ENCODE peak calls at places on chromosomes 1 and 21, in seven cellular contexts. One of them, this sample, is unnamed. For H3K4me1, the result is how much of the 10 kb centered on the place peaks cover.

GRCh38 chr1:31753623-31754349 is 10.4 kb downstream of the ADGRB2 start:
- DNase-seq in stomach: peak
- DNase-seq in ovary: peak
- DNase-seq in endodermal cell: no peak
- DNase-seq in right lobe of liver: peak
- DNase-seq in mesenchymal stem cell: no peak
- DNase-seq in CD8-positive, alpha-beta T cell: no peak
- DNase-seq in this sample: peak

GRCh38 chr1:83704350-83704749 is 294.6 kb downstream of the TTLL7 start:
- DNase-seq in mesenchymal stem cell: no peak
- DNase-seq in CD8-positive, alpha-beta T cell: no peak
- DNase-seq in ovary: no peak
- DNase-seq in right lobe of liver: no peak
- DNase-seq in stomach: no peak
- DNase-seq in endodermal cell: no peak
- DNase-seq in this sample: no peak

GRCh38 chr1:65687435-65688214 is 105.1 kb upstream of the PDE4B start:
- DNase-seq in stomach: peak
- DNase-seq in CD8-positive, alpha-beta T cell: peak
- DNase-seq in endodermal cell: peak
- DNase-seq in ovary: peak
- DNase-seq in right lobe of liver: peak
- DNase-seq in mesenchymal stem cell: peak
- DNase-seq in this sample: peak

GRCh38 chr1:244651956-244652698 is 799 bp upstream of the DESI2 start:
- DNase-seq in mesenchymal stem cell: no peak
- DNase-seq in ovary: no peak
- DNase-seq in right lobe of liver: no peak
- DNase-seq in CD8-positive, alpha-beta T cell: no peak
- DNase-seq in endodermal cell: no peak
- DNase-seq in stomach: no peak
- DNase-seq in this sample: no peak

GRCh38 chr1:58861076-58861475 is 77.2 kb upstream of the JUN start:
- DNase-seq in mesenchymal stem cell: no peak
- DNase-seq in CD8-positive, alpha-beta T cell: no peak
- DNase-seq in ovary: no peak
- DNase-seq in stomach: no peak
- DNase-seq in endodermal cell: no peak
- DNase-seq in right lobe of liver: no peak
- DNase-seq in this sample: no peak

GRCh38 chr1:224500802-224501201 is 66.2 kb upstream of the WDR26 start:
- DNase-seq in mesenchymal stem cell: no peak
- DNase-seq in right lobe of liver: no peak
- DNase-seq in CD8-positive, alpha-beta T cell: no peak
- DNase-seq in stomach: no peak
- DNase-seq in endodermal cell: no peak
- DNase-seq in ovary: no peak
- DNase-seq in this sample: no peak

GRCh38 chr21:25409992-25410391 is 197.3 kb downstream of the MRPL39 start:
- DNase-seq in CD8-positive, alpha-beta T cell: no peak
- DNase-seq in mesenchymal stem cell: no peak
- DNase-seq in stomach: no peak
- DNase-seq in right lobe of liver: no peak
- DNase-seq in ovary: no peak
- DNase-seq in endodermal cell: no peak
- DNase-seq in this sample: no peak

GRCh38 chr1:183914283-183914682 is 109.4 kb downstream of the RGL1 start:
- DNase-seq in right lobe of liver: no peak
- DNase-seq in ovary: no peak
- DNase-seq in endodermal cell: no peak
- DNase-seq in mesenchymal stem cell: peak
- DNase-seq in CD8-positive, alpha-beta T cell: no peak
- DNase-seq in stomach: no peak
- DNase-seq in this sample: no peak

GRCh38 chr21:44513389-44514217 is 26.4 kb downstream of the KRTAP10-1 start:
- DNase-seq in mesenchymal stem cell: no peak
- DNase-seq in CD8-positive, alpha-beta T cell: no peak
- DNase-seq in stomach: no peak
- DNase-seq in ovary: no peak
- DNase-seq in endodermal cell: no peak
- DNase-seq in right lobe of liver: no peak
- DNase-seq in this sample: no peak

GRCh38 chr1:241627453-241628329 is 12.5 kb downstream of the CHML start:
- DNase-seq in mesenchymal stem cell: peak
- DNase-seq in right lobe of liver: no peak
- DNase-seq in stomach: no peak
- DNase-seq in endodermal cell: no peak
- DNase-seq in CD8-positive, alpha-beta T cell: peak
- DNase-seq in ovary: no peak
- DNase-seq in this sample: no peak

GRCh38 chr1:222339371-222339947 is 208.4 kb downstream of the HHIPL2 start:
- DNase-seq in CD8-positive, alpha-beta T cell: no peak
- DNase-seq in endodermal cell: no peak
- DNase-seq in mesenchymal stem cell: no peak
- DNase-seq in stomach: no peak
- DNase-seq in ovary: no peak
- DNase-seq in right lobe of liver: no peak
- DNase-seq in this sample: no peak

GRCh38 chr1:108592030-108592759 is 32.3 kb downstream of the EEIG2 start:
- DNase-seq in endodermal cell: no peak
- DNase-seq in stomach: no peak
- DNase-seq in CD8-positive, alpha-beta T cell: no peak
- DNase-seq in mesenchymal stem cell: peak
- DNase-seq in ovary: no peak
- DNase-seq in right lobe of liver: no peak
- DNase-seq in this sample: no peak

GRCh38 chr1:207282049-207282448 is 39.4 kb upstream of the CD55 start:
- DNase-seq in stomach: no peak
- DNase-seq in ovary: no peak
- DNase-seq in endodermal cell: no peak
- DNase-seq in CD8-positive, alpha-beta T cell: no peak
- DNase-seq in mesenchymal stem cell: peak
- DNase-seq in right lobe of liver: no peak
- DNase-seq in this sample: no peak

GRCh38 chr1:218463194-218464156 is 118.3 kb downstream of the TGFB2 start:
- DNase-seq in mesenchymal stem cell: peak
- DNase-seq in ovary: peak
- DNase-seq in stomach: no peak
- DNase-seq in CD8-positive, alpha-beta T cell: no peak
- DNase-seq in endodermal cell: no peak
- DNase-seq in right lobe of liver: peak
- DNase-seq in this sample: peak

GRCh38 chr21:32320726-32321125 is 22.1 kb downstream of the MRAP start:
- DNase-seq in stomach: no peak
- DNase-seq in mesenchymal stem cell: no peak
- DNase-seq in right lobe of liver: peak
- DNase-seq in ovary: no peak
- DNase-seq in CD8-positive, alpha-beta T cell: no peak
- DNase-seq in endodermal cell: no peak
- DNase-seq in this sample: no peak

GRCh38 chr1:221271696-221272095 is 392.5 kb downstream of the HLX start:
- DNase-seq in CD8-positive, alpha-beta T cell: no peak
- DNase-seq in right lobe of liver: no peak
- DNase-seq in ovary: no peak
- DNase-seq in stomach: no peak
- DNase-seq in endodermal cell: no peak
- DNase-seq in mesenchymal stem cell: no peak
- DNase-seq in this sample: no peak

GRCh38 chr21:21921410-21922232 is 923.4 kb downstream of the NCAM2 start:
- DNase-seq in ovary: no peak
- DNase-seq in mesenchymal stem cell: peak
- DNase-seq in endodermal cell: no peak
- DNase-seq in CD8-positive, alpha-beta T cell: no peak
- DNase-seq in right lobe of liver: no peak
- DNase-seq in stomach: no peak
- DNase-seq in this sample: no peak

GRCh38 chr1:230009611-230010313 is 57.3 kb upstream of the GALNT2 start:
- DNase-seq in mesenchymal stem cell: no peak
- DNase-seq in stomach: no peak
- DNase-seq in right lobe of liver: no peak
- DNase-seq in ovary: no peak
- DNase-seq in CD8-positive, alpha-beta T cell: no peak
- DNase-seq in endodermal cell: peak
- DNase-seq in this sample: no peak

GRCh38 chr1:225907341-225907740 is 16.7 kb downstream of the PYCR2 start:
- DNase-seq in mesenchymal stem cell: no peak
- DNase-seq in stomach: no peak
- DNase-seq in CD8-positive, alpha-beta T cell: no peak
- DNase-seq in ovary: no peak
- DNase-seq in right lobe of liver: no peak
- DNase-seq in endodermal cell: peak
- DNase-seq in this sample: peak

GRCh38 chr1:218164111-218164929 is 120.8 kb upstream of the RRP15 start:
- DNase-seq in endodermal cell: peak
- DNase-seq in mesenchymal stem cell: peak
- DNase-seq in CD8-positive, alpha-beta T cell: no peak
- DNase-seq in stomach: no peak
- DNase-seq in right lobe of liver: no peak
- DNase-seq in ovary: no peak
- DNase-seq in this sample: peak

GRCh38 chr1:155038602-155039307 is 5.1 kb downstream of the DCST1 start:
- DNase-seq in ovary: no peak
- DNase-seq in right lobe of liver: no peak
- DNase-seq in mesenchymal stem cell: peak
- DNase-seq in stomach: peak
- DNase-seq in endodermal cell: no peak
- DNase-seq in CD8-positive, alpha-beta T cell: no peak
- DNase-seq in this sample: no peak

GRCh38 chr1:150065184-150065871 is 2.2 kb upstream of the VPS45 start:
- DNase-seq in ovary: no peak
- DNase-seq in mesenchymal stem cell: peak
- DNase-seq in right lobe of liver: no peak
- DNase-seq in endodermal cell: no peak
- DNase-seq in CD8-positive, alpha-beta T cell: no peak
- DNase-seq in stomach: no peak
- DNase-seq in this sample: no peak

GRCh38 chr1:226123591-226124471 is 61.3 kb downstream of the H3-3A start:
- DNase-seq in CD8-positive, alpha-beta T cell: no peak
- DNase-seq in mesenchymal stem cell: no peak
- DNase-seq in ovary: no peak
- DNase-seq in stomach: peak
- DNase-seq in endodermal cell: peak
- DNase-seq in right lobe of liver: no peak
- DNase-seq in this sample: peak

GRCh38 chr1:201984446-201984845 is 2.0 kb downstream of the RNPEP start:
- DNase-seq in mesenchymal stem cell: no peak
- DNase-seq in stomach: no peak
- DNase-seq in endodermal cell: no peak
- DNase-seq in ovary: no peak
- DNase-seq in right lobe of liver: no peak
- DNase-seq in CD8-positive, alpha-beta T cell: no peak
- DNase-seq in this sample: no peak
- H3K4me3 ChIP-seq in mesenchymal stem cell: no peak
- H3K4me3 ChIP-seq in stomach: peak
- H3K4me3 ChIP-seq in endodermal cell: peak
- H3K4me3 ChIP-seq in ovary: no peak
- H3K4me3 ChIP-seq in right lobe of liver: no peak
- H3K4me3 ChIP-seq in CD8-positive, alpha-beta T cell: no peak
- H3K4me3 ChIP-seq in this sample: no peak

GRCh38 chr1:51072651-51073050 is 29.4 kb upstream of the C1orf185 start:
- DNase-seq in mesenchymal stem cell: no peak
- DNase-seq in ovary: no peak
- DNase-seq in CD8-positive, alpha-beta T cell: no peak
- DNase-seq in stomach: no peak
- DNase-seq in right lobe of liver: no peak
- DNase-seq in endodermal cell: no peak
- DNase-seq in this sample: no peak

GRCh38 chr1:51070640-51071039 is 31.4 kb upstream of the C1orf185 start:
- DNase-seq in CD8-positive, alpha-beta T cell: no peak
- DNase-seq in ovary: no peak
- DNase-seq in right lobe of liver: no peak
- DNase-seq in stomach: no peak
- DNase-seq in mesenchymal stem cell: no peak
- DNase-seq in endodermal cell: no peak
- DNase-seq in this sample: no peak

GRCh38 chr1:51072040-51072439 is 30.0 kb upstream of the C1orf185 start:
- DNase-seq in ovary: no peak
- DNase-seq in stomach: no peak
- DNase-seq in right lobe of liver: no peak
- DNase-seq in mesenchymal stem cell: no peak
- DNase-seq in endodermal cell: no peak
- DNase-seq in CD8-positive, alpha-beta T cell: no peak
- DNase-seq in this sample: no peak

GRCh38 chr1:51070011-51070410 is 32.0 kb upstream of the C1orf185 start:
- DNase-seq in CD8-positive, alpha-beta T cell: no peak
- DNase-seq in stomach: no peak
- DNase-seq in right lobe of liver: no peak
- DNase-seq in endodermal cell: no peak
- DNase-seq in ovary: no peak
- DNase-seq in mesenchymal stem cell: no peak
- DNase-seq in this sample: no peak

GRCh38 chr1:51071291-51071690 is 30.7 kb upstream of the C1orf185 start:
- DNase-seq in mesenchymal stem cell: no peak
- DNase-seq in stomach: no peak
- DNase-seq in ovary: no peak
- DNase-seq in CD8-positive, alpha-beta T cell: no peak
- DNase-seq in endodermal cell: no peak
- DNase-seq in right lobe of liver: no peak
- DNase-seq in this sample: no peak
- H3K4me1 ChIP-seq in mesenchymal stem cell: under half
- H3K4me1 ChIP-seq in stomach: under half
- H3K4me1 ChIP-seq in ovary: under half
- H3K4me1 ChIP-seq in CD8-positive, alpha-beta T cell: under half
- H3K4me1 ChIP-seq in endodermal cell: under half
- H3K4me1 ChIP-seq in right lobe of liver: under half
- H3K4me1 ChIP-seq in this sample: under half

GRCh38 chr1:14426854-14427253 is 171.6 kb upstream of the KAZN start:
- DNase-seq in mesenchymal stem cell: no peak
- DNase-seq in endodermal cell: no peak
- DNase-seq in CD8-positive, alpha-beta T cell: no peak
- DNase-seq in right lobe of liver: no peak
- DNase-seq in stomach: no peak
- DNase-seq in ovary: no peak
- DNase-seq in this sample: no peak
- H3K27ac ChIP-seq in mesenchymal stem cell: no peak
- H3K27ac ChIP-seq in endodermal cell: no peak
- H3K27ac ChIP-seq in CD8-positive, alpha-beta T cell: no peak
- H3K27ac ChIP-seq in right lobe of liver: no peak
- H3K27ac ChIP-seq in stomach: no peak
- H3K27ac ChIP-seq in ovary: no peak
- H3K27ac ChIP-seq in this sample: no peak

DNA sequence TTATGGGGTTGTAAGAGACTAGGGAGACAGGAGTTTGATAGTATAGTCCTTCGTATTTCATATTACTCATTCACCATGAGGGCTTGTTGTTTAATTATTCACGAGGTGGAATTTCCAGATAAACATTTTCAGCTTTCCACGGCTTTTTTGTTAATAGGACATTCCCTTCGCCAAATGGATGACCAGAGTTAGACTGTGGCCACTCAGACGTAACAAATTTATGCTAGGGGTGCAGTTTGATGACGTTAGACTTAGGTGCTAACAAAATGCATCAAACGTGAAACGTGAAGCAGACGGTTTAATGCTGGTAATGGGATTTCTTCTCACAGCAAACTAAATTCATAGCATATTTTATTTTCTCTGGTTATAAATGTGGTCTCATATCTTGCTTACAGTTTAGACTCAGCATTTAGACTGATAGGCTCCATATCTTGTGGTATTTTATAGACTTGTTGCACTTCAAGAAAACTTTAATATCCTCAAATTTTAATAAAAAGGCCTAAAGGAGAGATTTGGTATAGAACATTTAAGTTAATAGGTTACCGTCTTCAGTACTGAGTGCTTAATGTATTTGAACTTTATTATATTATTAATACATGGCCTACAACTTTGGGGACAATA is 2.3 kb downstream of the DHX9 start:
- DNase-seq in endodermal cell: no peak
- DNase-seq in stomach: no peak
- DNase-seq in CD8-positive, alpha-beta T cell: no peak
- DNase-seq in right lobe of liver: no peak
- DNase-seq in ovary: no peak
- DNase-seq in mesenchymal stem cell: peak
- DNase-seq in this sample: no peak
- H3K4me3 ChIP-seq in endodermal cell: peak
- H3K4me3 ChIP-seq in stomach: peak
- H3K4me3 ChIP-seq in CD8-positive, alpha-beta T cell: peak
- H3K4me3 ChIP-seq in right lobe of liver: no peak
- H3K4me3 ChIP-seq in ovary: no peak
- H3K4me3 ChIP-seq in mesenchymal stem cell: no peak
- H3K4me3 ChIP-seq in this sample: no peak